ENCODE peak calls at places on chromosomes 12 and 14, in five cellular contexts. R is A549; E is CD4-positive, CD25-positive, alpha-beta regulatory T cell; G is neural crest cell; O is stimulated activated naive B cell treated with anti-CD40 and anti-IgM and Interleukin-4, amounts not matched to agents 10 μg/mL and 1 μg/mL and 100 μg/mL, for 72 hours. H is an unnamed sample.

GRCh38 chr12:6605425-6606330 is 1.5 kb downstream of the CHD4 start:
- DNase-seq in R (no peak), E (peak), G (no peak), O (no peak), H (no peak)

GRCh38 chr12:45670339-45671065 is 59.0 kb upstream of the ARID2 start:
- DNase-seq in R (no peak), E (no peak), G (no peak), O (peak), H (no peak)

GRCh38 chr12:128424931-128425431 is 158.0 kb downstream of the TMEM132C start:
- DNase-seq in R (no peak), E (no peak), G (no peak), O (no peak), H (no peak)

GRCh38 chr14:60981626-60982455 is 796 bp downstream of the SLC38A6 start:
- DNase-seq in R (peak), E (no peak), G (no peak), O (no peak), H (no peak)

GRCh38 chr14:40623641-40624040 is 983.0 kb upstream of the LRFN5 start:
- DNase-seq in R (no peak), E (no peak), G (no peak), O (no peak), H (no peak)

GRCh38 chr12:62698701-62699101 is 232.1 kb downstream of the MON2 start:
- DNase-seq in R (no peak), E (no peak), G (no peak), O (no peak), H (no peak)

GRCh38 chr12:38930994-38931393 is 25.6 kb upstream of the CPNE8 start:
- DNase-seq in R (no peak), E (no peak), G (no peak), O (no peak), H (no peak)

GRCh38 chr12:1054103-1054838 is 63.2 kb downstream of the ERC1 start:
- DNase-seq in R (no peak), E (no peak), G (no peak), O (no peak), H (no peak)

GRCh38 chr12:113747048-113747447 is 219.1 kb downstream of the RBM19 start:
- DNase-seq in R (peak), E (no peak), G (no peak), O (no peak), H (no peak)

GRCh38 chr12:62866451-62867082 is 68.4 kb downstream of the PPM1H start:
- DNase-seq in R (peak), E (no peak), G (no peak), O (no peak), H (no peak)

GRCh38 chr12:7374423-7375144 is 69.4 kb downstream of the CD163L1 start:
- DNase-seq in R (peak), E (no peak), G (no peak), O (no peak), H (no peak)

GRCh38 chr14:60051690-60052324 is 39.9 kb upstream of the PCNX4 start:
- DNase-seq in R (no peak), E (no peak), G (no peak), O (no peak), H (no peak)

GRCh38 chr12:79725987-79726386 is 35.2 kb upstream of the PAWR start:
- DNase-seq in R (no peak), E (no peak), G (no peak), O (no peak), H (no peak)

GRCh38 chr12:51621155-51621922 is 30.3 kb downstream of the SCN8A start:
- DNase-seq in R (no peak), E (no peak), G (no peak), O (no peak), H (no peak)

GRCh38 chr12:119075222-119075787 is 94.0 kb downstream of the SRRM4 start:
- DNase-seq in R (no peak), E (no peak), G (no peak), O (no peak), H (no peak)

GRCh38 chr12:108856428-108857157 is 790 bp downstream of the SSH1 start:
- DNase-seq in R (peak), E (peak), G (no peak), O (peak), H (no peak)

GRCh38 chr12:12721251-12721689 is 4.1 kb downstream of the CDKN1B start:
- DNase-seq in R (peak), E (no peak), G (no peak), O (no peak), H (no peak)

GRCh38 chr14:90539496-90539775 is 142.6 kb downstream of the CALM1 start:
- DNase-seq in R (no peak), E (no peak), G (no peak), O (no peak), H (no peak)

GRCh38 chr14:81401420-81402122 is 1.4 kb upstream of the STON2 start:
- DNase-seq in R (peak), E (no peak), G (no peak), O (no peak), H (no peak)

GRCh38 chr12:111074559-111074958 is 154.2 kb upstream of the MYL2 start:
- DNase-seq in R (no peak), E (no peak), G (no peak), O (no peak), H (no peak)

GRCh38 chr14:20781805-20782204 is 737 bp downstream of the RNASE6 start:
- DNase-seq in R (no peak), E (no peak), G (no peak), O (no peak), H (no peak)

GRCh38 chr12:130818381-130819247 is 20.4 kb downstream of the STX2 start:
- DNase-seq in R (peak), E (peak), G (peak), O (peak), H (peak)

GRCh38 chr12:104998423-104999346 is 12.6 kb downstream of the NOPCHAP1 start:
- DNase-seq in R (no peak), E (no peak), G (no peak), O (no peak), H (no peak)

GRCh38 chr12:49703647-49704137 is 3.5 kb downstream of the FMNL3 start:
- DNase-seq in R (no peak), E (peak), G (no peak), O (no peak), H (no peak)

GRCh38 chr12:30732954-30733637 is 21.7 kb downstream of the CAPRIN2 start:
- DNase-seq in R (no peak), E (no peak), G (no peak), O (no peak), H (no peak)

GRCh38 chr14:32010561-32011188 is 66.4 kb upstream of the ARHGAP5 start:
- DNase-seq in R (peak), E (no peak), G (no peak), O (no peak), H (no peak)

GRCh38 chr12:128190614-128191013 is 76.4 kb upstream of the TMEM132C start:
- DNase-seq in R (no peak), E (no peak), G (peak), O (no peak), H (peak)

GRCh38 chr12:95836185-95836609 is 22.6 kb upstream of the SNRPF start:
- DNase-seq in R (peak), E (no peak), G (no peak), O (no peak), H (no peak)

GRCh38 chr12:26970136-26970535 is 31.9 kb downstream of the FGFR1OP2 start:
- DNase-seq in R (no peak), E (no peak), G (no peak), O (no peak), H (no peak)

GRCh38 chr12:49505672-49506071 is 33.2 kb upstream of the KCNH3 start:
- DNase-seq in R (no peak), E (no peak), G (no peak), O (no peak), H (no peak)

GRCh38 chr14:100654814-100655795 is 67.9 kb upstream of the BEGAIN start:
- DNase-seq in R (peak), E (peak), G (peak), O (peak), H (peak)

GRCh38 chr12:120538281-120539156 is 4.4 kb downstream of the RNF10 start:
- DNase-seq in R (peak), E (no peak), G (no peak), O (no peak), H (no peak)

GRCh38 chr14:77181603-77182437 is at the start of gene TMEM63C:
- DNase-seq in R (peak), E (no peak), G (peak), O (peak), H (peak)

GRCh38 chr14:28703482-28703881 is 63.1 kb upstream of the FOXG1 start:
- DNase-seq in R (no peak), E (no peak), G (no peak), O (no peak), H (no peak)

GRCh38 chr12:78470354-78471195 is 394.0 kb upstream of the SYT1 start:
- DNase-seq in R (peak), E (no peak), G (peak), O (no peak), H (no peak)

GRCh38 chr12:93982847-93983315 is 165.5 kb upstream of the PLXNC1 start:
- DNase-seq in R (peak), E (no peak), G (no peak), O (no peak), H (no peak)

GRCh38 chr12:67239061-67239460 is 30.1 kb upstream of the CAND1 start:
- DNase-seq in R (peak), E (no peak), G (no peak), O (no peak), H (no peak)

GRCh38 chr12:130636370-130636769 is 79.7 kb downstream of the RIMBP2 start:
- DNase-seq in R (no peak), E (no peak), G (no peak), O (no peak), H (no peak)

GRCh38 chr12:30400349-30400748 is 295.3 kb downstream of the IPO8 start:
- DNase-seq in R (no peak), E (no peak), G (no peak), O (no peak), H (no peak)

GRCh38 chr14:34138175-34138574 is 187.3 kb upstream of the EGLN3 start:
- DNase-seq in R (peak), E (no peak), G (no peak), O (no peak), H (no peak)